ENCODE peak calls at places on chromosome 2, in seven cellular contexts. One of them, this sample, is unnamed.

GRCh38 chr2:205077159-205077558 is 531.9 kb downstream of the PARD3B start:
- DNase-seq in hepatic stellate cell: no peak
- DNase-seq in glutamatergic neuron: no peak
- DNase-seq in NCI-H510A: no peak
- DNase-seq in thyroid gland: no peak
- DNase-seq in GM23248: no peak
- DNase-seq in NCI-H1417 treated with DMSO at 0.1 percent for 48 hours: no peak
- DNase-seq in this sample: no peak

GRCh38 chr2:160322320-160322719 is 122.2 kb upstream of the ITGB6 start:
- DNase-seq in thyroid gland: no peak
- DNase-seq in hepatic stellate cell: no peak
- DNase-seq in glutamatergic neuron: no peak
- DNase-seq in NCI-H1417 treated with DMSO at 0.1 percent for 48 hours: no peak
- DNase-seq in GM23248: no peak
- DNase-seq in NCI-H510A: no peak
- DNase-seq in this sample: no peak

GRCh38 chr2:188085421-188085820 is 206.3 kb upstream of the GULP1 start:
- DNase-seq in NCI-H510A: no peak
- DNase-seq in GM23248: no peak
- DNase-seq in thyroid gland: no peak
- DNase-seq in glutamatergic neuron: no peak
- DNase-seq in NCI-H1417 treated with DMSO at 0.1 percent for 48 hours: no peak
- DNase-seq in hepatic stellate cell: no peak
- DNase-seq in this sample: no peak

GRCh38 chr2:136448435-136448834 is 316.9 kb upstream of the THSD7B start:
- DNase-seq in glutamatergic neuron: peak; percentile 34
- DNase-seq in NCI-H1417 treated with DMSO at 0.1 percent for 48 hours: peak; percentile 37
- DNase-seq in GM23248: no peak
- DNase-seq in hepatic stellate cell: no peak
- DNase-seq in thyroid gland: no peak
- DNase-seq in NCI-H510A: peak; percentile 61
- DNase-seq in this sample: no peak

GRCh38 chr2:142531375-142531774 is 346.1 kb upstream of the KYNU start:
- DNase-seq in NCI-H1417 treated with DMSO at 0.1 percent for 48 hours: no peak
- DNase-seq in GM23248: no peak
- DNase-seq in NCI-H510A: no peak
- DNase-seq in thyroid gland: no peak
- DNase-seq in glutamatergic neuron: no peak
- DNase-seq in hepatic stellate cell: no peak
- DNase-seq in this sample: no peak

GRCh38 chr2:23703037-23703582 is 223.8 kb downstream of the ATAD2B start:
- DNase-seq in NCI-H510A: no peak
- DNase-seq in thyroid gland: no peak
- DNase-seq in glutamatergic neuron: no peak
- DNase-seq in hepatic stellate cell: no peak
- DNase-seq in NCI-H1417 treated with DMSO at 0.1 percent for 48 hours: no peak
- DNase-seq in GM23248: no peak
- DNase-seq in this sample: no peak

GRCh38 chr2:137000790-137001189 is 235.4 kb downstream of the THSD7B start:
- DNase-seq in glutamatergic neuron: no peak
- DNase-seq in hepatic stellate cell: no peak
- DNase-seq in NCI-H1417 treated with DMSO at 0.1 percent for 48 hours: peak; percentile 8
- DNase-seq in NCI-H510A: no peak
- DNase-seq in GM23248: no peak
- DNase-seq in thyroid gland: no peak
- DNase-seq in this sample: no peak

GRCh38 chr2:238240761-238241711 is 1.2 kb upstream of the HES6 start:
- DNase-seq in hepatic stellate cell: no peak
- DNase-seq in thyroid gland: peak; percentile 79
- DNase-seq in NCI-H510A: peak; percentile 95
- DNase-seq in glutamatergic neuron: peak; percentile 94
- DNase-seq in NCI-H1417 treated with DMSO at 0.1 percent for 48 hours: no peak
- DNase-seq in GM23248: peak; percentile 35
- DNase-seq in this sample: peak; percentile 96

GRCh38 chr2:196830701-196831100 is 21.5 kb upstream of the C2orf66 start:
- DNase-seq in hepatic stellate cell: no peak
- DNase-seq in glutamatergic neuron: no peak
- DNase-seq in NCI-H510A: no peak
- DNase-seq in NCI-H1417 treated with DMSO at 0.1 percent for 48 hours: no peak
- DNase-seq in GM23248: no peak
- DNase-seq in thyroid gland: no peak
- DNase-seq in this sample: no peak

GRCh38 chr2:28613616-28614501 is 118.0 kb downstream of the PLB1 start:
- DNase-seq in NCI-H1417 treated with DMSO at 0.1 percent for 48 hours: no peak
- DNase-seq in hepatic stellate cell: no peak
- DNase-seq in thyroid gland: peak; percentile 50
- DNase-seq in glutamatergic neuron: no peak
- DNase-seq in NCI-H510A: no peak
- DNase-seq in GM23248: no peak
- DNase-seq in this sample: peak; percentile 82

GRCh38 chr2:25977768-25978167 is 4.5 kb downstream of the KIF3C start:
- DNase-seq in glutamatergic neuron: no peak
- DNase-seq in thyroid gland: no peak
- DNase-seq in GM23248: peak; percentile 69
- DNase-seq in NCI-H1417 treated with DMSO at 0.1 percent for 48 hours: no peak
- DNase-seq in hepatic stellate cell: no peak
- DNase-seq in NCI-H510A: no peak
- DNase-seq in this sample: no peak

GRCh38 chr2:74708883-74709282 is 54.8 kb downstream of the SEMA4F start:
- DNase-seq in hepatic stellate cell: no peak
- DNase-seq in thyroid gland: peak; percentile 43
- DNase-seq in NCI-H1417 treated with DMSO at 0.1 percent for 48 hours: no peak
- DNase-seq in GM23248: peak; percentile 40
- DNase-seq in glutamatergic neuron: no peak
- DNase-seq in NCI-H510A: no peak
- DNase-seq in this sample: no peak

GRCh38 chr2:73901143-73901542 is 8.3 kb downstream of the ACTG2 start:
- DNase-seq in NCI-H1417 treated with DMSO at 0.1 percent for 48 hours: no peak
- DNase-seq in thyroid gland: no peak
- DNase-seq in hepatic stellate cell: no peak
- DNase-seq in glutamatergic neuron: no peak
- DNase-seq in NCI-H510A: no peak
- DNase-seq in GM23248: no peak
- DNase-seq in this sample: no peak

GRCh38 chr2:224517963-224518362 is 67.2 kb downstream of the CUL3 start:
- DNase-seq in hepatic stellate cell: no peak
- DNase-seq in GM23248: peak; percentile 17
- DNase-seq in thyroid gland: no peak
- DNase-seq in NCI-H1417 treated with DMSO at 0.1 percent for 48 hours: no peak
- DNase-seq in glutamatergic neuron: no peak
- DNase-seq in NCI-H510A: no peak
- DNase-seq in this sample: no peak

GRCh38 chr2:113208995-113209868 is 35.5 kb downstream of the PSD4 start:
- DNase-seq in GM23248: no peak
- DNase-seq in glutamatergic neuron: no peak
- DNase-seq in thyroid gland: peak; percentile 71
- DNase-seq in NCI-H510A: no peak
- DNase-seq in hepatic stellate cell: peak; percentile 54
- DNase-seq in NCI-H1417 treated with DMSO at 0.1 percent for 48 hours: no peak
- DNase-seq in this sample: no peak

GRCh38 chr2:240387669-240388358 is 47.6 kb upstream of the GPC1 start:
- DNase-seq in NCI-H1417 treated with DMSO at 0.1 percent for 48 hours: no peak
- DNase-seq in GM23248: peak; percentile 93
- DNase-seq in thyroid gland: no peak
- DNase-seq in NCI-H510A: no peak
- DNase-seq in glutamatergic neuron: peak; percentile 8
- DNase-seq in hepatic stellate cell: peak; percentile 98
- DNase-seq in this sample: no peak

GRCh38 chr2:188569441-188569840 is 277.8 kb downstream of the GULP1 start:
- DNase-seq in GM23248: peak; percentile 3
- DNase-seq in hepatic stellate cell: no peak
- DNase-seq in thyroid gland: no peak
- DNase-seq in NCI-H510A: no peak
- DNase-seq in glutamatergic neuron: no peak
- DNase-seq in NCI-H1417 treated with DMSO at 0.1 percent for 48 hours: no peak
- DNase-seq in this sample: no peak

GRCh38 chr2:219689676-219690628 is 62.5 kb downstream of the SLC4A3 start:
- DNase-seq in GM23248: peak; percentile 70
- DNase-seq in thyroid gland: peak; percentile 38
- DNase-seq in hepatic stellate cell: peak; percentile 43
- DNase-seq in NCI-H510A: no peak
- DNase-seq in glutamatergic neuron: peak; percentile 36
- DNase-seq in NCI-H1417 treated with DMSO at 0.1 percent for 48 hours: no peak
- DNase-seq in this sample: peak; percentile 51

GRCh38 chr2:19247186-19247585 is 111.2 kb downstream of the OSR1 start:
- DNase-seq in GM23248: no peak
- DNase-seq in NCI-H510A: no peak
- DNase-seq in NCI-H1417 treated with DMSO at 0.1 percent for 48 hours: no peak
- DNase-seq in hepatic stellate cell: no peak
- DNase-seq in glutamatergic neuron: no peak
- DNase-seq in thyroid gland: no peak
- DNase-seq in this sample: no peak

GRCh38 chr2:29323961-29324360 is 208.7 kb downstream of the CLIP4 start:
- DNase-seq in glutamatergic neuron: no peak
- DNase-seq in thyroid gland: no peak
- DNase-seq in NCI-H1417 treated with DMSO at 0.1 percent for 48 hours: no peak
- DNase-seq in NCI-H510A: no peak
- DNase-seq in GM23248: peak; percentile 65
- DNase-seq in hepatic stellate cell: peak; percentile 45
- DNase-seq in this sample: no peak

GRCh38 chr2:241112592-241112991 is 10.5 kb upstream of the MTERF4 start:
- DNase-seq in GM23248: no peak
- DNase-seq in hepatic stellate cell: no peak
- DNase-seq in thyroid gland: no peak
- DNase-seq in glutamatergic neuron: no peak
- DNase-seq in NCI-H1417 treated with DMSO at 0.1 percent for 48 hours: no peak
- DNase-seq in NCI-H510A: no peak
- DNase-seq in this sample: no peak

GRCh38 chr2:161199885-161200284 is 39.7 kb downstream of the TANK start:
- DNase-seq in GM23248: no peak
- DNase-seq in NCI-H1417 treated with DMSO at 0.1 percent for 48 hours: no peak
- DNase-seq in NCI-H510A: no peak
- DNase-seq in hepatic stellate cell: no peak
- DNase-seq in glutamatergic neuron: no peak
- DNase-seq in thyroid gland: no peak
- DNase-seq in this sample: no peak

GRCh38 chr2:217085543-217085942 is 225.7 kb upstream of the TNP1 start:
- DNase-seq in NCI-H510A: no peak
- DNase-seq in NCI-H1417 treated with DMSO at 0.1 percent for 48 hours: no peak
- DNase-seq in thyroid gland: no peak
- DNase-seq in glutamatergic neuron: no peak
- DNase-seq in GM23248: peak; percentile 85
- DNase-seq in hepatic stellate cell: no peak
- DNase-seq in this sample: no peak

GRCh38 chr2:181471783-181472182 is 14.6 kb downstream of the ITGA4 start:
- DNase-seq in thyroid gland: no peak
- DNase-seq in NCI-H1417 treated with DMSO at 0.1 percent for 48 hours: no peak
- DNase-seq in GM23248: no peak
- DNase-seq in glutamatergic neuron: no peak
- DNase-seq in NCI-H510A: no peak
- DNase-seq in hepatic stellate cell: no peak
- DNase-seq in this sample: no peak

GRCh38 chr2:162073776-162074578 is at the start of gene DPP4:
- DNase-seq in NCI-H510A: no peak
- DNase-seq in glutamatergic neuron: peak; percentile 57
- DNase-seq in NCI-H1417 treated with DMSO at 0.1 percent for 48 hours: no peak
- DNase-seq in GM23248: peak; percentile 84
- DNase-seq in hepatic stellate cell: peak; percentile 43
- DNase-seq in thyroid gland: peak; percentile 22
- DNase-seq in this sample: peak; percentile 31

GRCh38 chr2:223943561-223944008 is 1.6 kb downstream of the WDFY1 start:
- DNase-seq in NCI-H510A: no peak
- DNase-seq in thyroid gland: no peak
- DNase-seq in NCI-H1417 treated with DMSO at 0.1 percent for 48 hours: no peak
- DNase-seq in glutamatergic neuron: no peak
- DNase-seq in GM23248: peak; percentile 76
- DNase-seq in hepatic stellate cell: peak; percentile 54
- DNase-seq in this sample: no peak

GRCh38 chr2:217434183-217434620 is 568.6 kb downstream of the TNS1 start:
- DNase-seq in NCI-H1417 treated with DMSO at 0.1 percent for 48 hours: peak; percentile 31
- DNase-seq in GM23248: peak; percentile 97
- DNase-seq in NCI-H510A: peak; percentile 87
- DNase-seq in glutamatergic neuron: peak; percentile 82
- DNase-seq in hepatic stellate cell: peak; percentile 95
- DNase-seq in thyroid gland: peak; percentile 95
- DNase-seq in this sample: peak; percentile 87

GRCh38 chr2:41925009-41925408 is 122.8 kb upstream of the PKDCC start:
- DNase-seq in glutamatergic neuron: no peak
- DNase-seq in GM23248: no peak
- DNase-seq in NCI-H510A: no peak
- DNase-seq in hepatic stellate cell: no peak
- DNase-seq in NCI-H1417 treated with DMSO at 0.1 percent for 48 hours: peak; percentile 54
- DNase-seq in thyroid gland: no peak
- DNase-seq in this sample: no peak

GRCh38 chr2:107986278-107987217 is at the start of gene SLC5A7:
- DNase-seq in hepatic stellate cell: no peak
- DNase-seq in GM23248: no peak
- DNase-seq in thyroid gland: no peak
- DNase-seq in NCI-H510A: no peak
- DNase-seq in NCI-H1417 treated with DMSO at 0.1 percent for 48 hours: no peak
- DNase-seq in glutamatergic neuron: peak; percentile 45
- DNase-seq in this sample: no peak

GRCh38 chr2:206392118-206392517 is 51.2 kb upstream of the ADAM23 start:
- DNase-seq in NCI-H1417 treated with DMSO at 0.1 percent for 48 hours: no peak
- DNase-seq in hepatic stellate cell: peak; percentile 57
- DNase-seq in glutamatergic neuron: peak; percentile 26
- DNase-seq in NCI-H510A: no peak
- DNase-seq in GM23248: peak; percentile 69
- DNase-seq in thyroid gland: no peak
- DNase-seq in this sample: peak; percentile 47